ENCODE peak calls at places on chromosomes 4 and X, in ten cellular contexts. H, E, S, K, U, V, R, C, B and Y are unnamed samples.

GRCh38 chr4:10670346-10670745 is 14.2 kb downstream of the CLNK start:
- DNase-seq in B (no peak), U (no peak), H (no peak), C (no peak), S (no peak), E (no peak), K (no peak), R (no peak), V (no peak), Y (no peak)

GRCh38 chr4:1413687-1414479 is 7.6 kb upstream of the NKX1-1 start:
- DNase-seq in R (peak), H (no peak), U (no peak), E (no peak), K (no peak), B (no peak), V (no peak), S (no peak), C (no peak), Y (no peak)

GRCh38 chrX:150308532-150309157 is 54.5 kb upstream of the MAMLD1 start:
- DNase-seq in V (no peak), B (no peak), H (no peak), E (no peak), K (no peak), U (no peak), S (no peak), R (no peak), C (no peak), Y (no peak)

GRCh38 chrX:16472345-16472744 is 177.6 kb upstream of the S100G start:
- DNase-seq in R (no peak), U (no peak), S (no peak), K (no peak), B (no peak), H (no peak), C (no peak), E (no peak), V (no peak), Y (no peak)

GRCh38 chr4:24970635-24971034 is 57.8 kb upstream of the CCDC149 start:
- DNase-seq in E (no peak), B (no peak), H (no peak), V (no peak), R (no peak), S (no peak), C (no peak), U (no peak), K (no peak), Y (no peak)

GRCh38 chrX:727738-728621 is 97.4 kb downstream of the SHOX start:
- DNase-seq in V (no peak), U (no peak), S (no peak), R (peak), K (no peak), H (no peak), E (no peak), B (peak), C (peak), Y (no peak)

GRCh38 chrX:115940888-115941332 is 229.6 kb upstream of the AGTR2 start:
- DNase-seq in E (peak), U (peak), R (peak), V (no peak), K (peak), B (no peak), S (peak), H (no peak), C (peak), Y (peak)

GRCh38 chr4:148126825-148127224 is 315.4 kb downstream of the NR3C2 start:
- DNase-seq in K (no peak), R (no peak), S (no peak), H (no peak), C (peak), U (peak), V (no peak), E (peak), B (no peak), Y (no peak)

GRCh38 chr4:1735215-1735614 is 13.9 kb downstream of the TACC3 start:
- DNase-seq in E (no peak), K (no peak), R (no peak), H (no peak), C (no peak), B (no peak), S (no peak), U (no peak), V (no peak), Y (no peak)

GRCh38 chr4:5524900-5525299 is 183.5 kb downstream of the EVC2 start:
- DNase-seq in C (peak), H (peak), V (no peak), U (peak), R (no peak), K (peak), S (peak), E (peak), B (no peak), Y (peak)

GRCh38 chrX:136708348-136708747 is 60.4 kb downstream of the CD40LG start:
- DNase-seq in C (peak), E (peak), K (no peak), B (no peak), R (peak), U (no peak), V (no peak), S (no peak), H (no peak), Y (peak)

GRCh38 chrX:2710041-2710471 is 19.0 kb downstream of the CD99 start:
- DNase-seq in B (peak), K (no peak), U (peak), C (peak), E (peak), R (no peak), V (no peak), H (peak), S (peak), Y (peak)

GRCh38 chrX:85111347-85111746 is 107.7 kb downstream of the APOOL start:
- DNase-seq in U (peak), B (no peak), H (no peak), R (peak), V (no peak), K (no peak), C (peak), E (peak), S (no peak), Y (peak)

DNA sequence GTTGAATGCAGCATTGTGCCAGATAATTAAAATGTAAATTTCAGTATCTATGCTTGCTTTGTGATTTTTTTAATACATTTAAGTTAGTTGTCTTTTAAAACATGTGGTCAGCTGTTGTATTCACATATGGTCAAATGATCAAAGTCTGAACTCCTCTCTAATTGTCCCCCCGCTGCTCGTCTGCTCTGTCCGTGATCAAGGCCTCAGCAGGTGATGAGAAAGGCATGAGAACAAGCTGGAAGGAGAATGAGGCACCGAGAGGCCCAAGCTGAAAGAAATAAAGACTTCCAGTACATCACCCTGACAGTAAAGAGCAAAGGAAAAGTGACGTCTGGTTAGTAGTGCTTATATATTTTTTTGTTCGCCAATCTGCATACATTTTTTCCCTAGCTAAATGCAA is 181.3 kb downstream of the ZIC3 start:
- DNase-seq in B (no peak), S (no peak), R (no peak), K (no peak), E (no peak), V (no peak), U (no peak), H (no peak), C (no peak), Y (no peak)
- H3K4me3 ChIP-seq in B (no peak), S (no peak), R (no peak), K (no peak), E (no peak), V (no peak), U (no peak), H (no peak), C (no peak), Y (no peak)

DNA sequence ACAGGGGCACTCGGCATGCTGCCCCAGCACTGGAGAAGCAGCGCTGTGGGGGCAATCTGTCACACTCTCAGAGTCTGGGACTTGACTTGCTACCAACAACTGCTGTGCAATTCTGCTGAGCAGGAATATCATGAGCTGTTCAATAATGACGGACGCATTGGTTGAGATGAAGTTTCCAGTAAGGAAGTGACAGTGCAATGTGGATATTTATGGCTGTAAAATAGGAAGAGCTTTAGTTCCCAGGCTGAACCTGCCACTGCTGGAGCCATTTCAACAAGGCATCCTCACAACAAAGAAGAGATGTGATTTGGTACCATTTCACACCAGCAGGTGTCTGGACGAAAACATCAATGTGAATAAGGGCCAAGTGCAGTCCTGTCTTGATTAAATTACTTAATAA is 24.2 kb downstream of the CHST7 start:
- DNase-seq in C (no peak), B (no peak), H (no peak), E (no peak), R (no peak), K (no peak), V (no peak), U (no peak), S (no peak), Y (no peak)
- TF ChIP-seq CTCF in C (no peak), B (no peak), H (no peak), E (no peak), R (no peak), K (no peak), V (no peak), U (no peak), S (no peak), Y (no peak)

GRCh38 chr4:77003400-77003799 is 53.8 kb downstream of the SEPTIN11 start:
- DNase-seq in K (no peak), U (no peak), R (no peak), H (no peak), E (no peak), C (no peak), V (no peak), B (no peak), S (no peak), Y (peak)

GRCh38 chr4:76998251-76998901 is 48.8 kb downstream of the SEPTIN11 start:
- DNase-seq in U (peak), K (no peak), R (no peak), S (peak), H (no peak), C (peak), B (no peak), V (no peak), E (no peak), Y (peak)

GRCh38 chr4:77002321-77002720 is 52.8 kb downstream of the SEPTIN11 start:
- DNase-seq in K (no peak), C (peak), R (no peak), H (no peak), E (peak), U (no peak), S (no peak), B (no peak), V (no peak), Y (peak)

GRCh38 chr4:77002721-77003120 is 53.2 kb downstream of the SEPTIN11 start:
- DNase-seq in H (no peak), V (no peak), S (no peak), R (no peak), U (no peak), E (peak), B (no peak), C (no peak), K (no peak), Y (no peak)

GRCh38 chr4:77001907-77002306 is 52.4 kb downstream of the SEPTIN11 start:
- DNase-seq in V (no peak), C (peak), R (no peak), E (peak), H (no peak), S (peak), U (no peak), B (no peak), K (no peak), Y (peak)
- H3K4me3 ChIP-seq in V (peak), C (no peak), R (peak), E (no peak), H (no peak), S (no peak), U (no peak), B (no peak), K (no peak), Y (no peak)

GRCh38 chr4:183099537-183100297 is 660 bp downstream of the WWC2 start:
- DNase-seq in K (peak), U (no peak), E (no peak), S (no peak), B (no peak), H (no peak), V (no peak), R (peak), C (peak), Y (no peak)

GRCh38 chr4:183097251-183098079 is 1.6 kb upstream of the WWC2 start:
- DNase-seq in S (no peak), H (no peak), R (no peak), B (no peak), U (no peak), K (no peak), E (peak), V (no peak), C (peak), Y (no peak)

GRCh38 chr4:183098080-183098722 is 856 bp upstream of the WWC2 start:
- DNase-seq in K (peak), V (no peak), B (no peak), R (peak), S (peak), H (no peak), U (peak), C (peak), E (peak), Y (peak)

GRCh38 chr4:183100298-183100599 is 1.2 kb downstream of the WWC2 start:
- DNase-seq in S (no peak), K (no peak), C (no peak), R (peak), E (no peak), V (no peak), H (no peak), U (no peak), B (no peak), Y (no peak)

DNA sequence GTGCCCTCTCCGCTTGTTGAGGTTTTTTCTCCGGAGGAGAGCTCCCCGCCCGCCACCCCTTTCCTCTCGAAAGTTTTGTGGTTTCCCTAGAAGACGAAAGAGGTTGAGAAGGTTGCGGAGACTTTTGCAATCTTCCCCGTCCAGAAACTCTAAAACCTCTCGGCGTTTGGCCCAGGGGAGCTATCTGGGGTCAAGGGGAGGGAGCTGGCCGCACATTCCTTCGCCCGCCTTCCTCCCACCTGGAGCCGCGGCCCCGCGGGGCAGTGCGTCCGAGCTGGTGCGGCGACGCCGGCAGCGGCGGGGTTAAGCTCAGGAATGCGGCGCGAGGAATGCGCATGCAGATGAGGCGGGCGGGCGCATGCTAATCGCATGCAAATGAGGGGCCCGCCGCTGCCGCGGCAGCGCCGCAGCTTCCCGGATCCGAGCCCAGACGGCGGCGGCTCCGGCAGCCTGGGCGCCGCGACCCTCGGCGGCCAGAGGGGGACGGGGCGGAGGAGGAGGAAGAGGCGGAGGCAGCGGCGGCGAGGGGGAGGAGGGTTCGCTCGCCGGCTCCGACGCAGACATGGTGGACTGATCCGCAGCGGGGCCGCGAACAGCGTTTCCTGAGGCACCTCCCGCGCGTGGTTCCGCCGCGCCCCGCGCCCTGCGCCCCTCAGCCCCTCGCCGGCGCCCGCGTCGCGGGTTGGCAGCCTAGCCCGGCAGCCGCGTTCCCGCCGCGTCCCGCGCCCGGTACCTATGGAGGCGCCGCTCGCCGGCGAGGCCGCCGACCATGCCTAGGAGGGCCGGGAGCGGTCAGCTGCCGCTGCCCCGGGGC is at the start of gene WWC2:
- DNase-seq in S (peak), U (peak), C (peak), K (peak), B (peak), V (peak), R (peak), H (peak), E (peak), Y (peak)
- TF ChIP-seq CTCF in S (no peak), U (no peak), C (no peak), K (no peak), B (no peak), V (no peak), R (no peak), H (no peak), E (no peak), Y (no peak)

GRCh38 chr4:158168606-158169005 is 4.2 kb downstream of the GASK1B start:
- DNase-seq in B (no peak), U (no peak), K (no peak), H (no peak), R (no peak), S (no peak), C (no peak), E (no peak), V (no peak), Y (no peak)
- H3K4me3 ChIP-seq in B (no peak), U (peak), K (no peak), H (peak), R (peak), S (peak), C (peak), E (no peak), V (peak), Y (peak)

GRCh38 chr4:141307241-141307689 is 86.6 kb downstream of the ZNF330 start:
- DNase-seq in B (peak), S (peak), H (peak), C (peak), E (peak), V (no peak), U (peak), R (peak), K (peak), Y (peak)

GRCh38 chr4:141311805-141312204 is 91.1 kb downstream of the ZNF330 start:
- DNase-seq in R (no peak), S (no peak), E (no peak), V (no peak), C (no peak), B (no peak), U (peak), K (no peak), H (no peak), Y (no peak)

GRCh38 chr4:141314627-141315026 is 93.9 kb downstream of the ZNF330 start:
- DNase-seq in K (no peak), C (no peak), S (no peak), U (no peak), E (no peak), V (no peak), R (no peak), B (no peak), H (no peak), Y (no peak)

GRCh38 chr4:141306331-141306730 is 85.6 kb downstream of the ZNF330 start:
- DNase-seq in R (no peak), V (no peak), H (no peak), C (no peak), K (no peak), U (no peak), B (no peak), E (no peak), S (no peak), Y (no peak)

DNA sequence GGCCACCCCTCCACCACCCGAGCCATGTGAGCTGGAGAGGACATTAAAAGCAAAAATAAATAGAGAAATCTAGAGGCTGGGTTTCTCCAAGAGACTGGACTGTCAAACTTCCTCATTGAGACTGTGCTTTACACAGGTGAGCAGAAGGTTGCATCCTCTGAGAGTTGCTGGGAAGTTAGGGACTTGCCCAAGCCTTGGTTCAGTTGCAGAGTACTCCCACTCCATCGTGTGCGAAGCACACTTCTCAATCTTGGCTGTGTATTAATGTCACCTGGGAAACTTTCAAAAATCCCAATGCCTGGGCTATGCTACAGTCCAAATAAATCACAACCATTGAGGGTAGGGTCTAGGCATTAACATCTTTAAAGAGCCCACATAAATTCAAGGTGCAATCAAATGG is 89.2 kb downstream of the ZNF330 start:
- DNase-seq in C (no peak), S (no peak), H (no peak), V (no peak), B (no peak), E (no peak), U (no peak), K (no peak), R (no peak), Y (no peak)
- TF ChIP-seq CTCF in C (no peak), S (no peak), H (no peak), V (no peak), B (no peak), E (no peak), U (no peak), K (no peak), R (no peak), Y (no peak)

GRCh38 chr4:64271601-64272081 is 137.6 kb downstream of the TECRL start:
- DNase-seq in U (no peak), B (no peak), H (no peak), C (no peak), R (peak), V (no peak), K (no peak), E (no peak), S (no peak), Y (no peak)
- H3K4me3 ChIP-seq in U (no peak), B (no peak), H (no peak), C (no peak), R (no peak), V (peak), K (no peak), E (no peak), S (no peak), Y (no peak)

GRCh38 chr4:146524663-146525062 is 2.9 kb upstream of the SLC10A7 start:
- DNase-seq in B (no peak), H (no peak), C (no peak), E (no peak), V (no peak), S (no peak), U (no peak), K (no peak), R (no peak), Y (no peak)
- TF ChIP-seq CTCF in B (no peak), H (no peak), C (no peak), E (no peak), V (no peak), S (no peak), U (no peak), K (no peak), R (no peak), Y (no peak)

GRCh38 chrX:110795645-110796510 is at the start of gene CHRDL1:
- DNase-seq in R (peak), V (no peak), C (no peak), H (no peak), E (peak), K (peak), B (no peak), U (no peak), S (no peak), Y (no peak)
- H3K4me3 ChIP-seq in R (peak), V (peak), C (no peak), H (peak), E (peak), K (no peak), B (no peak), U (peak), S (peak), Y (no peak)

GRCh38 chrX:119222932-119223331 is 13.2 kb upstream of the PGRMC1 start:
- DNase-seq in S (no peak), V (no peak), R (no peak), C (no peak), E (no peak), U (no peak), K (no peak), B (no peak), H (no peak), Y (no peak)

GRCh38 chrX:119223784-119224183 is 12.3 kb upstream of the PGRMC1 start:
- DNase-seq in C (no peak), H (no peak), E (no peak), S (no peak), R (no peak), U (no peak), V (no peak), K (no peak), B (no peak), Y (no peak)

GRCh38 chrX:119218198-119218597 is 17.9 kb upstream of the PGRMC1 start:
- DNase-seq in K (no peak), R (no peak), S (no peak), V (no peak), C (peak), B (no peak), U (no peak), E (no peak), H (no peak), Y (peak)
- TF ChIP-seq CTCF in K (peak), R (peak), S (no peak), V (peak), C (no peak), B (peak), U (peak), E (peak), H (peak), Y (peak)